ENCODE peak calls at places on chromosomes 7 and 10, in four cellular contexts. I is MCF 10A; H is CD8-positive, alpha-beta T cell; R is RWPE1. V is an unnamed sample.

GRCh38 chr7:21028186-21028989 is 241.7 kb upstream of the SP8 start:
- DNase-seq in I (peak; percentile 89), H (no peak), R (no peak), V (no peak)

GRCh38 chr10:93821051-93821772 is 63.5 kb downstream of the LGI1 start:
- DNase-seq in I (peak; percentile 27), H (no peak), R (peak; percentile 25), V (no peak)

GRCh38 chr10:77641788-77642397 is 4.3 kb upstream of the KCNMA1 start:
- DNase-seq in I (peak; percentile 82), H (peak; percentile 61), R (peak; percentile 77), V (no peak)

GRCh38 chr10:132387723-132388210 is 9.2 kb upstream of the PWWP2B start:
- DNase-seq in I (peak; percentile 44), H (peak; percentile 81), R (peak; percentile 90), V (peak; percentile 86)

GRCh38 chr7:2796358-2797352 is 47.5 kb downstream of the GNA12 start:
- DNase-seq in I (no peak), H (no peak), R (no peak), V (no peak)

GRCh38 chr7:15104411-15105092 is 202.0 kb upstream of the DGKB start:
- DNase-seq in I (no peak), H (no peak), R (no peak), V (no peak)

GRCh38 chr10:44180321-44181154 is 204.4 kb downstream of the CXCL12 start:
- DNase-seq in I (peak; percentile 79), H (no peak), R (no peak), V (no peak)

GRCh38 chr10:48627984-48628609 is 23.2 kb upstream of the ARHGAP22 start:
- DNase-seq in I (no peak), H (no peak), R (no peak), V (no peak)

GRCh38 chr10:86500846-86501245 is 20.7 kb downstream of the WAPL start:
- DNase-seq in I (no peak), H (no peak), R (no peak), V (no peak)

GRCh38 chr10:99788598-99789259 is 6.3 kb downstream of the ABCC2 start:
- DNase-seq in I (peak; percentile 98), H (no peak), R (no peak), V (no peak)

GRCh38 chr10:42637142-42637541 is 1.2 kb downstream of the ZNF33B start:
- DNase-seq in I (no peak), H (no peak), R (no peak), V (no peak)

GRCh38 chr7:81110673-81111072 is 191.8 kb upstream of the SEMA3C start:
- DNase-seq in I (no peak), H (no peak), R (no peak), V (no peak)

GRCh38 chr10:13001041-13001886 is at the start of gene CCDC3:
- DNase-seq in I (no peak), H (no peak), R (peak; percentile 15), V (no peak)

GRCh38 chr10:25017247-25017590 is 807 bp downstream of the THNSL1 start:
- DNase-seq in I (no peak), H (no peak), R (peak; percentile 22), V (no peak)

GRCh38 chr7:104851268-104851667 is 162.7 kb upstream of the KMT2E start:
- DNase-seq in I (no peak), H (no peak), R (no peak), V (no peak)

GRCh38 chr7:106668853-106669539 is 8.0 kb upstream of the CCDC71L start:
- DNase-seq in I (no peak), H (no peak), R (no peak), V (no peak)

GRCh38 chr10:44195120-44196007 is 189.5 kb downstream of the CXCL12 start:
- DNase-seq in I (peak; percentile 85), H (no peak), R (peak; percentile 24), V (no peak)

GRCh38 chr10:55668326-55668922 is 692.6 kb downstream of the ZWINT start:
- DNase-seq in I (peak; percentile 40), H (no peak), R (no peak), V (no peak)

GRCh38 chr7:2619120-2619519 is 12.7 kb upstream of the TTYH3 start:
- DNase-seq in I (no peak), H (no peak), R (no peak), V (no peak)

GRCh38 chr7:156080596-156080995 is 268.3 kb upstream of the SHH start:
- DNase-seq in I (no peak), H (no peak), R (no peak), V (no peak)

GRCh38 chr7:95126053-95126709 is 198.2 kb downstream of the PON1 start:
- DNase-seq in I (no peak), H (no peak), R (no peak), V (no peak)

GRCh38 chr7:139798892-139799291 is 21.1 kb upstream of the HIPK2 start:
- DNase-seq in I (no peak), H (no peak), R (no peak), V (no peak)

GRCh38 chr7:48424731-48425130 is 253.5 kb downstream of the ABCA13 start:
- DNase-seq in I (peak; percentile 53), H (no peak), R (peak; percentile 42), V (no peak)

GRCh38 chr7:64633401-64633800 is 32.5 kb upstream of the ZNF107 start:
- DNase-seq in I (no peak), H (no peak), R (no peak), V (no peak)

GRCh38 chr10:132827423-132827789 is 41.5 kb upstream of the NKX6-2 start:
- DNase-seq in I (no peak), H (no peak), R (no peak), V (no peak)

GRCh38 chr10:127195571-127196226 is 692 bp downstream of the INSYN2A start:
- DNase-seq in I (no peak), H (no peak), R (peak; percentile 19), V (no peak)

DNA sequence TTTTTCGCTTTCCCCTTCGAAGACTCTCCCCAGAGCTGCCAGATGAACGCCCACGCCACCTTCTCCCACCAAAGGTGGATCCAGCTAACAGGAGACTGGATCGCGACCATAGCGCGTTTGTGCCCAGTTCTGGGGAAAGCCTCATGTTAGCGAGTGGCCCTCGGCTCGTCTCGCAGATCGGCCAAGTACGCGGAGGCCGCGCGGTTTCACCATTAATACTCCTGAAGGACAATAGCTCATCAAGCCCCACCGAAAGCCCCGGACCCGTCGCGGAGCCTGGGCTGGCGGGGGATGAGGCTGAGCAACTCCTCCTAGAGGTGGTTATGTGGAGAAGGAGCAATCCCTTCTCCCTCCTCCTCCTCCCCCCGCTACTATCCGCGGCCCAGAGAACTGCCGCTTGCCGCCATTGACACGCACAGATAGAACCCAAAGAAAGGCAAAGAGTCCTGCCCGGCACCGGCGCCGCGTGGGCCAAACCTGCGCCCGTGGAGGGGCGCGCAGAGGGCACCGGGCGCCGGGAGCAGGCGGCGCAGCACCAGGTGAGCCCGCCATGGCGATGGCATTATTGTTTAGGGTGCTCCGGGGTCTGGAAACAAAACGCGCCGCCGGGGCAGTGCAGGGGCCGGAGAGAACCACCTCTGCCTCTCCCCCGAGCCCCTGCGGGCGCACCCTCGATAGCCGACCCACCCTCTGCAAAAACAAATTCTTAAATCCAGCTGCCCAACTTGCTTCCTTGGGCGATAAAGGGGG is at the start of gene MACROH2A2:
- DNase-seq in I (peak; percentile 61), H (no peak), R (peak; percentile 75), V (peak; percentile 79)
- TF ChIP-seq CTCF in I (peak; percentile 32), H (no peak), R (peak; percentile 54), V (peak; percentile 26)

DNA sequence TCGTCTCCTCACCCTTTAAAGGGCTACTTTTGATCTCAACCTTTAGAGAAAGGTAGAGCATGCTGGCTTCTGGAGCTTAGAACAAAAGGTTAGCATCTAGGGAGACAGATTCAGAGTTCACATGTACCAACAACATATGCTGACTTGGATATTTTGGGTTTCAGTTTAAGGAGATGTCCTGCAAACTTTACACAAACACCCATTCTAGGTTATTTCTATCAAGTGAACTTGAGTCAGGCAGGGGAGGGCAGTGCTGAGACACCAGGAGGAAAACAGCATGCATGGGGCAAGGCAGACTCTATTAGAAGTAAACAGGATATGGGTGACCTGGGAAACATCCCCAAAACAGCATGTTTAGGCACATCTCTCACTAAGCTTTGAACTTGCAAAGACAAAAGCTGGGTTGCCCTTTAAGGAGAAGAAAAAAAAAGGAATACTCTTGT is 43.8 kb downstream of the ARL4A start:
- DNase-seq in I (peak; percentile 59), H (peak; percentile 14), R (peak; percentile 26), V (no peak)
- TF ChIP-seq CTCF in I (no peak), H (no peak), R (peak; percentile 21), V (no peak)

GRCh38 chr10:5889624-5890518 is at the start of the genes ANKRD16 and FBH1:
- DNase-seq in I (peak; percentile 98), H (peak; percentile 97), R (peak; percentile 98), V (peak; percentile 99)
- TF ChIP-seq CTCF in I (no peak), H (no peak), R (no peak), V (no peak)

DNA sequence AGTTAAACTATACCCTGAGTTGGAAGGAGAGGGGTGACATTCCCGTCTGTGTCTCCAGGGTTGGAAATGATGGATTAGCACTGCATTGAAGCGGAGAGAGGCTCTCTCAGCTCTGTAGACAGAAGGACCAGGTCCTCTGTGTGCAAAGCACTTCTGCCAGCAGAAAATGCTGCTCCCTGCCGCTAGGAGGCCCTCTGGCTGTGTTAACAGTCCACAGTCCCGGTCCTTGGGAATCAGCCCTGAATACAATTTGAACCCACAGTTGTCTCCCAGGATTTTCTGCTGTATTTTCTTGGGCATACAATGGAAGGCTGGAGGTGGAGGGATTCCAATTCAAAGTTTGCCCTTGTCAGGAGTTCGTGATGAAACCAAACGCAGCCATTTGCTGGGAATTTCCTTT is 205.1 kb downstream of the GLRX3 start:
- DNase-seq in I (no peak), H (no peak), R (no peak), V (no peak)
- TF ChIP-seq CTCF in I (peak; percentile 23), H (no peak), R (no peak), V (peak; percentile 57)

DNA sequence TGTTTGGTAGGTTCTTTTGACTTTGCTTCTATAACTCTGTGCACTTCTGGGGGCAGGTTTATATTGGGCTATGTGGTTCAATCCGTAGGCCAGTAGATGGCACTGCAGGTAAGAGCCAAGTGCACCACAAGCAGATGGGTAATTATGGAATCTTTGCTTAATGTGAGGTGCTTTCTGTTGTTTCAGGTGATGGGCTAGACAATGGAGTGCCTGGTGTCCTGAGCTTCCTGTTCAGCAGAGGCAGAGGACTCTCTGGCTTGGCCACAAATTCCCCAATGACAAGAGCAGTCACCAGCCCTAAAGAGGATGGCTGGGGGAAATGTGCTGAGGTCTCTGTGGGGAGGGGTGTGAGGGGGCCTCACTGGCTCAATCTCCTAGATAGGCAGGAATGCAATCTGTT is 455.0 kb downstream of the CCSER2 start:
- DNase-seq in I (peak; percentile 68), H (no peak), R (peak; percentile 42), V (no peak)
- TF ChIP-seq CTCF in I (peak; percentile 46), H (no peak), R (peak; percentile 17), V (peak; percentile 50)

DNA sequence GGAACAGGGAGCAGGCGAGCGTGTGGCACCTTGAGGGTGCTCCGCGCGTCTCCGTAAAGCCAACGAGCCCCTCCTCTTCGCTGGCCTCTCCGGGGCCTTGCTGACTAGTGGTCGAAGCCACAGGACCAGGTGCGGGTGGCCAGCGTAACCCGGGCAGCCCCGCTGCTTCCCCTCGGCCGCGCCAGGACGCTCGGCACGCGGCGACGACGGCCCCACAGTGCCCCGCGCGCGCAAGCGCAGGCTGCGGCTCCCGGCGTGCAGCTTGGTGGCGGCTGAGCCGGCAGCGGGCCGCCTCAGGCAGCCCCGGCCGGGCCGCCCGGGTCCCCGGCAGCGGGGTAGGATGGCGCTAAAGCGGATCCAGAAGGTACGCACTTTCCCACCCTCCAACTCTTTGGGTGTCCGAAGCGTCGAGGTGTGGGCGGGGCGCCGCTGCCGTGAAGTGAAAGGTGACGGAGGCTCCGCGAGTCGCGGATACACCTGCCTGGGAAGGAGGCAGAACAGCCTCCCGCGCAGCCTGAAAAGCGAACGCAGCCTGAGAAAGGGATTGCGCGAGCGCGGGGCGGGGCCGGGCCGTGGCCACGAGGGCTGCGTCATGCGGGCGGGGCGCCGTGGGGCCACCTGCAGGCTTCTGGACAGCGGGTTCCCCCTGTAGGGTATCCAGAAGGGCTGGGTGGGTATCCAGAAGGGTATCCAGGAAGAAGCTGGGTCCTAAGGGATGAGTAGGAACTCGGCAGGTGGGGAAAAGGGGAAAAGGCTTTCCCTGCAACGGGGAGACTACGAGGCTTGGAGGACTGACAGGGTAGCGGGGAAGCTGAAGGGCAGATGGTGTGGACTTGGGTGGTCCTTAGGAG is at the start of gene UBE2D4:
- DNase-seq in I (peak; percentile 85), H (peak; percentile 91), R (peak; percentile 87), V (peak; percentile 96)
- TF ChIP-seq CTCF in I (no peak), H (no peak), R (peak; percentile 13), V (peak; percentile 12)

V was measured in upper lobe of right lung.